ENCODE peak calls at places on chromosomes 3 and 15, in ten cellular contexts. K is mucosa of descending colon, Q is HL-60, T is esophagus squamous epithelium, S is heart left ventricle, H is hepatocyte, A is A549, M is stomach, P is astrocyte of the spinal cord, I is MM.1S. X is an unnamed sample.

GRCh38 chr3:57078366-57079220 is 18.1 kb downstream of the SPATA12 start:
- DNase-seq in I (no peak), P (peak), K (peak), T (no peak), A (peak), S (peak), Q (peak), M (peak), H (peak), X (peak)

GRCh38 chr3:132445812-132446211 is 28.5 kb downstream of the DNAJC13 start:
- DNase-seq in A (no peak), P (peak), H (no peak), Q (no peak), I (peak), S (no peak), M (no peak), T (no peak), K (no peak), X (peak)

GRCh38 chr3:148950806-148951205 is 40.5 kb upstream of the GYG1 start:
- DNase-seq in S (no peak), M (no peak), Q (no peak), H (no peak), P (peak), T (no peak), K (no peak), I (peak), A (no peak), X (peak)

GRCh38 chr3:165181556-165181955 is 14.6 kb downstream of the SLITRK3 start:
- DNase-seq in A (no peak), T (no peak), M (no peak), K (no peak), S (no peak), H (peak), I (no peak), Q (no peak), P (no peak), X (no peak)

GRCh38 chr3:32969656-32970055 is 18.2 kb downstream of the CCR4 start:
- DNase-seq in P (peak), Q (no peak), A (peak), I (no peak), S (no peak), M (no peak), H (peak), K (no peak), T (no peak), X (peak)

GRCh38 chr3:3707858-3708768 is 91.1 kb upstream of the LRRN1 start:
- DNase-seq in Q (no peak), I (no peak), A (no peak), P (no peak), M (no peak), T (no peak), S (no peak), H (peak), K (no peak), X (no peak)

GRCh38 chr3:119767936-119768601 is 13.8 kb upstream of the NR1I2 start:
- DNase-seq in Q (no peak), I (no peak), A (no peak), M (no peak), K (no peak), P (no peak), T (no peak), S (no peak), H (no peak), X (no peak)

GRCh38 chr3:67686067-67686466 is 31.7 kb upstream of the SUCLG2 start:
- DNase-seq in T (no peak), Q (no peak), S (no peak), P (no peak), A (no peak), K (no peak), H (no peak), M (no peak), I (no peak), X (no peak)

GRCh38 chr15:71889385-71889784 is 79.0 kb downstream of the NR2E3 start:
- DNase-seq in K (no peak), Q (no peak), I (no peak), T (no peak), M (no peak), A (no peak), P (no peak), H (no peak), S (no peak), X (peak)

GRCh38 chr3:141020139-141020940 is 30.8 kb upstream of the SPSB4 start:
- DNase-seq in K (no peak), A (no peak), P (peak), S (no peak), M (no peak), I (no peak), Q (no peak), T (no peak), H (no peak), X (peak)

GRCh38 chr3:151182349-151183079 is 20.5 kb downstream of the GPR171 start:
- DNase-seq in T (no peak), H (no peak), S (no peak), Q (no peak), M (no peak), I (no peak), P (no peak), A (no peak), K (no peak), X (no peak)

GRCh38 chr3:106773795-106774194 is 603.4 kb upstream of the CCDC54 start:
- DNase-seq in I (no peak), P (no peak), K (no peak), S (no peak), Q (no peak), M (no peak), H (no peak), T (no peak), A (no peak), X (no peak)

GRCh38 chr3:126667631-126668449 is 12.9 kb upstream of the TXNRD3 start:
- DNase-seq in H (no peak), Q (no peak), I (no peak), M (no peak), A (no peak), P (no peak), S (no peak), T (no peak), K (no peak), X (no peak)

GRCh38 chr3:52217409-52217805 is 8.0 kb downstream of the TLR9 start:
- DNase-seq in H (no peak), K (no peak), M (no peak), P (no peak), I (no peak), T (no peak), S (no peak), A (no peak), Q (no peak), X (no peak)

GRCh38 chr3:56795097-56795806 is 6.5 kb downstream of the ARHGEF3 start:
- DNase-seq in T (no peak), A (no peak), K (no peak), M (no peak), I (no peak), H (no peak), S (no peak), P (peak), Q (no peak), X (peak)

GRCh38 chr3:147411235-147411607 is 2.1 kb downstream of the ZIC1 start:
- DNase-seq in H (no peak), Q (no peak), M (no peak), I (no peak), T (no peak), K (no peak), S (no peak), A (no peak), P (peak), X (no peak)

GRCh38 chr3:158103131-158103955 is 2.9 kb downstream of the SHOX2 start:
- DNase-seq in I (no peak), Q (no peak), S (no peak), H (peak), P (peak), K (peak), T (no peak), M (peak), A (no peak), X (no peak)

GRCh38 chr3:115062412-115062956 is 84.6 kb downstream of the ZBTB20 start:
- DNase-seq in T (no peak), P (peak), K (no peak), Q (no peak), A (no peak), M (no peak), S (no peak), H (no peak), I (no peak), X (peak)

GRCh38 chr3:73569246-73569760 is 55.4 kb downstream of the PDZRN3 start:
- DNase-seq in A (no peak), H (peak), K (no peak), M (no peak), T (no peak), S (no peak), Q (no peak), P (no peak), I (no peak), X (no peak)

GRCh38 chr3:51269466-51269865 is 115.6 kb upstream of the MANF start:
- DNase-seq in H (no peak), M (no peak), P (no peak), A (no peak), T (no peak), S (no peak), I (no peak), Q (no peak), K (no peak), X (peak)

GRCh38 chr3:196422976-196423781 is 9.0 kb downstream of the UBXN7 start:
- DNase-seq in S (peak), A (no peak), H (peak), T (no peak), P (peak), I (peak), Q (no peak), M (peak), K (peak), X (no peak)

GRCh38 chr3:94524102-94524922 is 461.5 kb downstream of the NSUN3 start:
- DNase-seq in H (peak), I (no peak), K (no peak), S (no peak), T (no peak), Q (no peak), A (no peak), M (no peak), P (no peak), X (no peak)

GRCh38 chr3:94520364-94520763 is 457.5 kb downstream of the NSUN3 start:
- DNase-seq in I (no peak), T (no peak), H (no peak), M (no peak), P (no peak), K (no peak), S (no peak), Q (no peak), A (no peak), X (no peak)

GRCh38 chr3:94525039-94525438 is 462.2 kb downstream of the NSUN3 start:
- DNase-seq in Q (no peak), K (no peak), T (no peak), M (no peak), A (no peak), H (peak), I (no peak), P (no peak), S (peak), X (peak)

GRCh38 chr3:94522488-94522887 is 459.6 kb downstream of the NSUN3 start:
- DNase-seq in Q (no peak), A (no peak), K (no peak), T (no peak), I (no peak), S (no peak), P (no peak), M (no peak), H (peak), X (peak)
- TF ChIP-seq CTCF in Q (no peak), A (no peak), K (no peak), T (no peak), I (no peak), S (no peak), P (peak), M (peak), H (peak), X (peak)

GRCh38 chr3:152299243-152299976 is 30.7 kb downstream of the MBNL1 start:
- DNase-seq in T (no peak), H (no peak), S (peak), Q (no peak), M (no peak), I (no peak), P (no peak), A (no peak), K (no peak), X (no peak)
- H3K4me3 ChIP-seq in T (peak), H (no peak), S (peak), Q (peak), M (peak), I (no peak), P (no peak), A (peak), K (no peak), X (peak)

DNA sequence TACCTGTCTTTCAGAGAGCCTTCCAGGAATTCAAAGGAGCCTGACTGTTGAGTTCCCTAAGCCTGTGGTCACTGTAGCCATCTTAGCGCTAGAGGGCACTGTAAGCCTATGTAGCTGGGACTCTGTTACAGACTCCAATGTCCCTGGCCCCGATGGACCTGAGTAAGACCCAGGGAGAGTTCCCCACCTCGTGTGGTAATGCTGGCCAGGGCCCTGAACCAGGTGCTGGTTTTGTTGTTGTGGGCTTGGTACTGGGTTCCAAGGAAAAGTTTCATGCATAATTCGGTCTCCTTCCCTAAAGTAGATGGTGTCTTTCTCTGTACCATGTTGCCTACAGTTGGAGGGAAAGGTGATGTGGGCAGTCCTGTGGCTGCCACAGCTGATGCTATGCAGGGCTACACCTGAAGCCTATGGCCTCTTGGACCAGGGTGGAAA is 32.4 kb downstream of the CDAN1 start:
- DNase-seq in S (no peak), Q (peak), I (peak), T (no peak), H (peak), K (peak), P (peak), M (peak), A (peak), X (peak)
- TF ChIP-seq CTCF in S (peak), Q (peak), I (peak), T (peak), H (peak), K (peak), P (peak), M (peak), A (peak), X (peak)

DNA sequence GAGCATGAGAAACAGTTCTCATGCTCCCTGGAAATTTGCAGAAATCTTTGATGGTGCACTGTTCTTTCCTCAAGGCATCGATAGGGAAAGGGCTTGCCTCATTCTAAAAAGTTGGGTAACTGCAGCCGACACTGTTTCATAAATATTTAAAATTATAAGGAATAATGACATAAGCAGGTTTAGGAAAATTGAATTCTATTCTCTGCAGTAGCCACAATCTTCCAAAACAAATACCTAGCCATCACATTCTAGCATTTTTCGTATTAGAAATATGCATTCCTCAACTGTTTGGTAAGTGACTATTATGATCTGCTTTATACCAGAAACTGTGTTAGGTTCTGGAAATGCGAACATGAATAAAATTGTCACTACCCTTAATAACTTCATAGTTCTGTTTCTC is 499.5 kb upstream of the KCNMB2 start:
- DNase-seq in K (no peak), P (peak), I (no peak), H (no peak), M (no peak), A (no peak), Q (no peak), S (no peak), T (no peak), X (peak)
- H3K4me3 ChIP-seq in K (no peak), P (no peak), I (no peak), H (no peak), M (no peak), A (no peak), Q (no peak), S (no peak), T (no peak), X (no peak)

DNA sequence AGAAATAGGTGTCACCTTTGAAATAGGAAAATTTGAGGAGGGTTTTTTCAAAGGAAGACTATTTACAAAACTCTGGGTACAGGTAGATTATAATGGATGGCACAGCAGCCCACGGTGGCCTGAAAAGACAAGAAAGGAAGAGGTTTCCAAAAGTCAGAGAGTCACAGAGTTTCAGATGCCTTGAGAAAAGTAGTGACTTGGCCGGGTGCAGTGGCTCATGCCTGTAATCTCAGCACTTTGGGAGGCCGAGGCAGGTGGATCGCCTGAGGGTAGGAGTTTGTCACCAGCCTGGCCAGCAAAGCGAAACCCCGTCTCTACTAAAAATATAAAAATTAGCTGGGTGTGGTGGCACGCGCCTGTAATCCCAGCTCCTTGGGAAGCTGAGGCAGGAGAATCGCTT is 35.2 kb downstream of the OSTN start:
- DNase-seq in P (no peak), M (no peak), Q (no peak), T (no peak), H (no peak), A (no peak), S (no peak), I (peak), K (no peak), X (no peak)
- TF ChIP-seq CTCF in P (no peak), M (no peak), Q (no peak), T (no peak), H (no peak), A (no peak), S (no peak), I (no peak), K (no peak), X (no peak)

GRCh38 chr15:100207053-100207452 is 134.7 kb downstream of the ADAMTS17 start:
- DNase-seq in M (no peak), A (no peak), Q (no peak), K (peak), S (peak), H (no peak), T (no peak), P (no peak), I (no peak), X (no peak)
- H3K4me3 ChIP-seq in M (no peak), A (no peak), Q (no peak), K (no peak), S (no peak), H (no peak), T (no peak), P (no peak), I (no peak), X (no peak)

GRCh38 chr3:17182158-17182557 is 297.4 kb downstream of the PLCL2 start:
- DNase-seq in T (no peak), H (no peak), S (no peak), K (no peak), M (no peak), Q (no peak), P (no peak), I (peak), A (no peak), X (no peak)
- TF ChIP-seq CTCF in T (no peak), H (no peak), S (no peak), K (no peak), M (no peak), Q (no peak), P (no peak), I (no peak), A (no peak), X (no peak)

GRCh38 chr3:50154476-50154839 is 666 bp upstream of the SEMA3F start:
- DNase-seq in A (peak), S (no peak), M (no peak), K (no peak), Q (no peak), H (no peak), P (no peak), T (no peak), I (no peak), X (no peak)
- H3K4me3 ChIP-seq in A (peak), S (peak), M (peak), K (no peak), Q (peak), H (no peak), P (no peak), T (peak), I (peak), X (no peak)